ENCODE peak calls at places on chromosomes 12 and 14, in five cellular contexts. N, A, X, H and I are unnamed samples.

GRCh38 chr14:60106341-60106740 is 14.6 kb downstream of the PCNX4 start:
- DNase-seq in N (no peak), A (no peak), X (no peak), H (peak), I (no peak)

GRCh38 chr12:86666311-86666710 is 410.1 kb upstream of the MGAT4C start:
- DNase-seq in N (no peak), A (no peak), X (no peak), H (peak), I (no peak)

GRCh38 chr14:61934385-61934784 is 172.2 kb downstream of the SNAPC1 start:
- DNase-seq in N (no peak), A (no peak), X (no peak), H (peak), I (no peak)

GRCh38 chr12:52720487-52720886 is 17.2 kb upstream of the KRT77 start:
- DNase-seq in N (no peak), A (no peak), X (no peak), H (no peak), I (no peak)

GRCh38 chr12:93352321-93352720 is 25.4 kb upstream of the NUDT4 start:
- DNase-seq in N (no peak), A (no peak), X (no peak), H (no peak), I (no peak)

GRCh38 chr12:102964872-102965271 is 7.4 kb downstream of the ASCL1 start:
- DNase-seq in N (peak), A (no peak), X (no peak), H (no peak), I (no peak)

GRCh38 chr14:106831322-106831720 is 1304.9 kb downstream of the TMEM121 start:
- DNase-seq in N (no peak), A (peak), X (peak), H (peak), I (no peak)

GRCh38 chr14:77979666-77980351 is 179.9 kb downstream of the ADCK1 start:
- DNase-seq in N (no peak), A (no peak), X (no peak), H (no peak), I (no peak)